ENCODE peak calls at places on chromosomes 6 and 20, in six cellular contexts. O is ovary, Y is vagina, W is colonic mucosa, V is heart right ventricle, Z is NT2/D1. K is an unnamed sample. For H3K4me1, the result is how much of the 10 kb centered on the place peaks cover.

GRCh38 chr6:40398810-40399477 is 188.2 kb downstream of the LRFN2 start:
- DNase-seq in O (no peak), Y (no peak), W (no peak), V (no peak), Z (peak), K (no peak)

GRCh38 chr6:150195996-150196417 is 53.2 kb downstream of the PPP1R14C start:
- DNase-seq in O (no peak), Y (no peak), W (peak), V (no peak), Z (no peak), K (no peak)

GRCh38 chr6:168377481-168377850 is 57.9 kb upstream of the DACT2 start:
- DNase-seq in O (peak), Y (no peak), W (no peak), V (peak), Z (no peak), K (no peak)

GRCh38 chr6:35833534-35833933 is 28.4 kb downstream of the LHFPL5 start:
- DNase-seq in O (no peak), Y (no peak), W (no peak), V (no peak), Z (no peak), K (no peak)

GRCh38 chr6:111540971-111541719 is 58.1 kb upstream of the REV3L start:
- DNase-seq in O (no peak), Y (no peak), W (no peak), V (no peak), Z (no peak), K (no peak)

GRCh38 chr6:88251261-88251660 is 85.1 kb upstream of the CNR1 start:
- DNase-seq in O (no peak), Y (no peak), W (no peak), V (no peak), Z (no peak), K (no peak)

GRCh38 chr6:117681321-117681720 is 6.1 kb downstream of the NUS1 start:
- DNase-seq in O (no peak), Y (no peak), W (no peak), V (no peak), Z (no peak), K (no peak)

GRCh38 chr6:121584591-121585369 is 149.3 kb downstream of the GJA1 start:
- DNase-seq in O (no peak), Y (no peak), W (no peak), V (no peak), Z (no peak), K (no peak)

GRCh38 chr6:108953681-108954080 is 105.5 kb downstream of the ARMC2 start:
- DNase-seq in O (no peak), Y (no peak), W (no peak), V (no peak), Z (no peak), K (no peak)

GRCh38 chr6:30821862-30822784 is 62.2 kb upstream of the DDR1 start:
- DNase-seq in O (no peak), Y (no peak), W (no peak), V (no peak), Z (no peak), K (no peak)

GRCh38 chr20:432208-432607 is 24.1 kb downstream of the RBCK1 start:
- DNase-seq in O (no peak), Y (no peak), W (no peak), V (no peak), Z (no peak), K (no peak)

GRCh38 chr20:45059022-45059728 is 41.8 kb downstream of the KCNS1 start:
- DNase-seq in O (no peak), Y (no peak), W (no peak), V (no peak), Z (no peak), K (no peak)

GRCh38 chr6:37903671-37904355 is 84.3 kb downstream of the ZFAND3 start:
- DNase-seq in O (no peak), Y (no peak), W (no peak), V (no peak), Z (no peak), K (no peak)

GRCh38 chr6:148109732-148110131 is 232.9 kb upstream of the SASH1 start:
- DNase-seq in O (no peak), Y (no peak), W (no peak), V (no peak), Z (no peak), K (no peak)

GRCh38 chr6:151680846-151681425 is 126.5 kb upstream of the ESR1 start:
- DNase-seq in O (no peak), Y (no peak), W (no peak), V (no peak), Z (no peak), K (no peak)

GRCh38 chr6:128532827-128533226 is 12.4 kb upstream of the PTPRK start:
- DNase-seq in O (no peak), Y (no peak), W (no peak), V (no peak), Z (no peak), K (no peak)

GRCh38 chr6:23180504-23181293 is 611.3 kb downstream of the HDGFL1 start:
- DNase-seq in O (peak), Y (no peak), W (peak), V (peak), Z (no peak), K (no peak)

GRCh38 chr6:90249458-90249857 is 47.2 kb downstream of the BACH2 start:
- DNase-seq in O (no peak), Y (no peak), W (no peak), V (no peak), Z (no peak), K (no peak)

GRCh38 chr6:134464690-134465411 is 146.9 kb upstream of the SGK1 start:
- DNase-seq in O (no peak), Y (no peak), W (no peak), V (no peak), Z (no peak), K (no peak)

GRCh38 chr6:75481394-75481793 is 12.2 kb downstream of the FILIP1 start:
- DNase-seq in O (no peak), Y (no peak), W (no peak), V (no peak), Z (no peak), K (no peak)

GRCh38 chr6:42971746-42972327 is 7.1 kb downstream of the PEX6 start:
- DNase-seq in O (no peak), Y (no peak), W (no peak), V (no peak), Z (no peak), K (no peak)

DNA sequence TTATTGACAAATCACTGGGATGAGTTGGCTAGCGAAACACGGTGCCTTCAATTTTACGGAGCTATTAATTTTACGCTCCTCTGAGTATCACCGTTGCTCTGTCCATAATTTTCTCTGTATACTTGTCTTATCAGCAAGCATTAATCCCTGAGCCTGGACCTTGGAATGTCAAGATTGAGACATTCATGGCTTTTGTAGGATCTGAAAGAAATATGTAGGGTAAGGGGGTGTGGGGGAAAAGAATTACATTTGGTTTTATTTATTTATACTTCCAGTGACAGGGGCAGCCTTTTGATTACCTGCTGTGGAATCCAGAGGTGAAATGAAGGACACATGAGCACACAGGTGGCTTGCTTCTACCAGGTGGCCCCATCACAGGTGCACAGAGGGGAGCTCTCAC is 46.6 kb downstream of the DTD1 start:
- DNase-seq in O (no peak), Y (no peak), W (no peak), V (no peak), Z (no peak), K (no peak)
- H3K4me1 ChIP-seq in O (under half), Y (under half), W (under half), V (under half), Z (under half), K (under half)

DNA sequence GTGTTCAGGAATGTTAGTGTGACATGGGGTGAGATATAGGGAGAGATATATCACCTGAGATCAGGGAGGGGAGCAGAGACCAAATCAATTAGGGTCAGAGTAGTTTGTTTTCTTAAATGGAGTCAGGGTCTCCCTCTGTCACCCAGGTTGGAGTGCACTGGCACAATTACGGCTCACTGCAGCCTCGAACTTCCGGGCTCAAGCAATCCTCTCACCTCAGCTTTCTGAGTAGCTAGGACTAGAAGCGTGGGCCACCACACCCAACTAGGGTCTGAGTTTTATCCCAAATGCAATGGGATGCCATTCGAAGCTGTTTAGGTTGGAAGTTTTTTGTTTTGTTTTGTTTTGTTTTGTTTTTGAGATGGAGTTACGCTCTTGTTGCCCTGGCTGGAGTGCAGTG is 3.1 kb upstream of the NCOA3 start:
- DNase-seq in O (no peak), Y (no peak), W (no peak), V (no peak), Z (no peak), K (no peak)
- H3K4me1 ChIP-seq in O (under half), Y (under half), W (under half), V (under half), Z (under half), K (under half)

GRCh38 chr20:1827974-1828785 is 67.0 kb upstream of the SIRPA start:
- DNase-seq in O (no peak), Y (no peak), W (peak), V (peak), Z (no peak), K (no peak)
- H3K4me1 ChIP-seq in O (under half), Y (under half), W (under half), V (under half), Z (under half), K (under half)

DNA sequence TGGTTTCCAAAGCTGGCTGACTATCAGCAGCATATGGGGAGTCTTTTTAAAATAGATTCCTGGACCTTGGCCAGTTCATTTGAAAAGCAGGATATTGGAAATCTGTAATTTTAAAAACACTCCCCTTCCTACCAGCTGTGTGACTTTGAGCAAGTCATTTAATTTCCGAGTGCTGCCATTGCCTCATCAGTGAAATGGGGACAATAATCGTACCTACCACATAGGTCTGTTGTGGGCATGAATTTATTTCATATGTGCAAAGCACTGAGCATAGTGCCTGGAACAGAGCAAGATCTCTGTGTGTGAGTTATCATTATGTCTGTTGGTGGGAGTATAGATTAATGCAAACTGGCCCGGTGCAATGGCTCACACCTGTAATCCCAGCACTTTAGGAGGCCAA is 40.9 kb upstream of the PTPN1 start:
- DNase-seq in O (no peak), Y (no peak), W (no peak), V (no peak), Z (no peak), K (no peak)
- H3K4me1 ChIP-seq in O (under half), Y (under half), W (under half), V (under half), Z (under half), K (under half)

DNA sequence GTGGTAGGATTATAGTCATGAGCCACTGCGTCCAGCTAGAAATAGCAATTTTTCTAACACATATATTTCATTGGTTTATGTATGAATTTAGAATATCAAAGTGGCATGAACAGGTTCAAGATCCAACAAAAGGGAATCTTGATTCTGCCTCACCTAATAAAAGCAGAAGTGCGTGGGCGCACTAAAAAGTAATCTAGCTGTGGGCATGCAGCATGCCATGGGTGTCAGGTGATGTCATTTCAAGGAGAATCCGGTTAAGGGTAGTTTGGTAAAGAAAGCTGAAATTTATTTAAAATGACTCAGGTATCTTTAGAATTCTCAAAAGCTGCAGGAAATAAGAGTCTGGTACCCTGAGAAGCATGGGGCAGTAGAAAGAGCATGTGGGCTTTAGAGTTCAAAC is 17.6 kb downstream of the LRRN4 start:
- DNase-seq in O (no peak), Y (no peak), W (no peak), V (no peak), Z (no peak), K (no peak)
- H3K4me1 ChIP-seq in O (under half), Y (under half), W (under half), V (under half), Z (under half), K (under half)

DNA sequence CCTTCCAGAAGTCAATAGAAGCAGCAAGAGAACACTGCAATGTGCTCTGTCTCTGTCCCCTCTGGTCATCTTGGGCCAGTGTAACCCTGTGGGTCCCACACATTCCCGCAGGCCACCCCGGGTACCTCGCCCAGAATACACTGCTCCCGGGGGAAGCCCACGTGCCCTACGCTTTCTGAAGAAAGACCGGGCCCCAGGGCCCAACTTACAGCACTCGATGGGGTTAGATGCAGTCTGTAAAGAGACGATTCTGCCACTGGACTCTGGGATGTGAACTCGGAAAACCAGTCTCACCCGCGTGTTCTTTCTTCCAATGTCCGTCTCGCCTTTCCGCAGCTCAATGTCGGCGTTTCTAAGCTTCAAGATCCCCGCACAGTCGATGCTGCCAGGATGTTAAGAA is 68.7 kb downstream of the NFATC2 start:
- DNase-seq in O (peak), Y (no peak), W (no peak), V (no peak), Z (no peak), K (no peak)
- H3K4me1 ChIP-seq in O (under half), Y (under half), W (under half), V (under half), Z (under half), K (under half)